ENCODE peak calls at places on chromosome 1, in six cellular contexts. K is heart left ventricle, Y is NCI-H345, T is choroid plexus epithelial cell, E is NCI-H187, Z is NB4. W is an unnamed sample.

GRCh38 chr1:15908597-15908996 is 61.1 kb downstream of the SPEN start:
- DNase-seq in K (no peak), Y (no peak), T (no peak), E (no peak), Z (no peak), W (no peak)

GRCh38 chr1:244111008-244111407 is 59.9 kb downstream of the ZBTB18 start:
- DNase-seq in K (no peak), Y (no peak), T (no peak), E (no peak), Z (no peak), W (no peak)

GRCh38 chr1:8871965-8872399 is 6.5 kb downstream of the ENO1 start:
- DNase-seq in K (no peak), Y (no peak), T (peak; percentile 44), E (no peak), Z (no peak), W (no peak)

GRCh38 chr1:79197421-79197820 is 190.9 kb upstream of the ADGRL4 start:
- DNase-seq in K (no peak), Y (no peak), T (peak; percentile 71), E (no peak), Z (peak; percentile 1), W (no peak)

GRCh38 chr1:216711712-216712111 is 11.5 kb downstream of the ESRRG start:
- DNase-seq in K (no peak), Y (no peak), T (no peak), E (no peak), Z (no peak), W (no peak)

GRCh38 chr1:46053734-46054133 is 78.7 kb downstream of the PIK3R3 start:
- DNase-seq in K (no peak), Y (peak; percentile 26), T (peak; percentile 31), E (peak; percentile 47), Z (no peak), W (no peak)

GRCh38 chr1:242055921-242056320 is 57.0 kb upstream of the MAP1LC3C start:
- DNase-seq in K (no peak), Y (no peak), T (no peak), E (no peak), Z (no peak), W (no peak)

GRCh38 chr1:234361102-234361603 is 12.1 kb upstream of the COA6 start:
- DNase-seq in K (no peak), Y (no peak), T (no peak), E (no peak), Z (no peak), W (no peak)

GRCh38 chr1:55582078-55582477 is 366.9 kb upstream of the USP24 start:
- DNase-seq in K (no peak), Y (no peak), T (no peak), E (no peak), Z (no peak), W (no peak)

GRCh38 chr1:171550055-171550454 is 64.7 kb downstream of the PRRC2C start:
- DNase-seq in K (no peak), Y (no peak), T (no peak), E (no peak), Z (no peak), W (no peak)

GRCh38 chr1:48190893-48191292 is 31.6 kb upstream of the SLC5A9 start:
- DNase-seq in K (no peak), Y (no peak), T (no peak), E (no peak), Z (no peak), W (no peak)

GRCh38 chr1:41355761-41356160 is 5.5 kb upstream of the FOXO6 start:
- DNase-seq in K (no peak), Y (no peak), T (no peak), E (no peak), Z (no peak), W (no peak)

GRCh38 chr1:41493117-41493536 is 8.6 kb upstream of the EDN2 start:
- DNase-seq in K (peak; percentile 53), Y (no peak), T (peak; percentile 92), E (no peak), Z (peak; percentile 37), W (no peak)

GRCh38 chr1:27704958-27705357 is 20.8 kb upstream of the FAM76A start:
- DNase-seq in K (no peak), Y (no peak), T (no peak), E (no peak), Z (no peak), W (no peak)

GRCh38 chr1:213989071-213989739 is 1.4 kb downstream of the PROX1 start:
- DNase-seq in K (no peak), Y (peak; percentile 42), T (no peak), E (no peak), Z (no peak), W (no peak)

GRCh38 chr1:183841950-183842816 is 37.3 kb downstream of the RGL1 start:
- DNase-seq in K (no peak), Y (no peak), T (peak; percentile 98), E (no peak), Z (no peak), W (no peak)

GRCh38 chr1:180151508-180151907 is 3.2 kb upstream of the QSOX1 start:
- DNase-seq in K (no peak), Y (peak; percentile 20), T (peak; percentile 89), E (no peak), Z (no peak), W (no peak)

GRCh38 chr1:15680614-15681345 is 3.3 kb upstream of the PLEKHM2 start:
- DNase-seq in K (no peak), Y (no peak), T (peak; percentile 95), E (no peak), Z (peak; percentile 65), W (no peak)

GRCh38 chr1:54768093-54768492 is 3.8 kb upstream of the PARS2 start:
- DNase-seq in K (no peak), Y (no peak), T (peak; percentile 33), E (no peak), Z (peak; percentile 34), W (peak; percentile 42)

GRCh38 chr1:236167578-236167977 is 25.2 kb downstream of the GPR137B start:
- DNase-seq in K (no peak), Y (no peak), T (no peak), E (no peak), Z (no peak), W (no peak)

W was measured in NCI-H1436 treated with DMSO at 0.1 percent for 48 hours.